ENCODE peak calls at places on chromosomes 2 and 18, in five cellular contexts. T, Q, B, O and C are unnamed samples.

GRCh38 chr18:5997361-5997760 is 102.0 kb upstream of the TMEM200C start:
- DNase-seq in T (no peak), Q (no peak), B (no peak), O (no peak), C (no peak)

GRCh38 chr18:25033747-25034471 is 318.1 kb downstream of the ZNF521 start:
- DNase-seq in T (no peak), Q (no peak), B (no peak), O (no peak), C (no peak)

GRCh38 chr18:8536226-8536625 is 73.0 kb upstream of the RAB12 start:
- DNase-seq in T (no peak), Q (no peak), B (no peak), O (no peak), C (no peak)

GRCh38 chr2:142755191-142755590 is 122.3 kb upstream of the KYNU start:
- DNase-seq in T (no peak), Q (no peak), B (no peak), O (no peak), C (no peak)

GRCh38 chr2:169658877-169659276 is 35.3 kb downstream of the CFAP210 start:
- DNase-seq in T (no peak), Q (no peak), B (no peak), O (no peak), C (no peak)

GRCh38 chr2:58900664-58901063 is 659.5 kb upstream of the FANCL start:
- DNase-seq in T (no peak), Q (no peak), B (no peak), O (no peak), C (no peak)

GRCh38 chr2:69918391-69918790 is 3.5 kb downstream of the MXD1 start:
- DNase-seq in T (no peak), Q (no peak), B (no peak), O (no peak), C (no peak)

GRCh38 chr18:2192562-2192961 is 378.7 kb downstream of the METTL4 start:
- DNase-seq in T (no peak), Q (no peak), B (no peak), O (no peak), C (no peak)

GRCh38 chr18:8478166-8478967 is 130.9 kb upstream of the RAB12 start:
- DNase-seq in T (peak), Q (peak), B (no peak), O (peak), C (no peak)

GRCh38 chr2:37287966-37288365 is 36.7 kb downstream of the PRKD3 start:
- DNase-seq in T (no peak), Q (no peak), B (no peak), O (no peak), C (no peak)

GRCh38 chr2:121038831-121039230 is 246.2 kb downstream of the TFCP2L1 start:
- DNase-seq in T (no peak), Q (no peak), B (no peak), O (peak), C (no peak)

GRCh38 chr2:290090-290722 is 2.3 kb upstream of the ALKAL2 start:
- DNase-seq in T (peak), Q (no peak), B (peak), O (peak), C (peak)

GRCh38 chr2:205914736-205915510 is 171.1 kb downstream of the INO80D start:
- DNase-seq in T (no peak), Q (no peak), B (no peak), O (no peak), C (no peak)

GRCh38 chr18:51666717-51667320 is 469.3 kb upstream of the MEX3C start:
- DNase-seq in T (no peak), Q (no peak), B (peak), O (peak), C (no peak)

GRCh38 chr2:175576270-175576669 is 394.8 kb upstream of the ATP5MC3 start:
- DNase-seq in T (no peak), Q (no peak), B (no peak), O (no peak), C (no peak)

GRCh38 chr18:26548144-26549102 is at the start of gene KCTD1:
- DNase-seq in T (peak), Q (peak), B (peak), O (peak), C (peak)

GRCh38 chr2:8508766-8509165 is 173.1 kb upstream of the ID2 start:
- DNase-seq in T (no peak), Q (no peak), B (no peak), O (no peak), C (no peak)

GRCh38 chr2:101150306-101151140 is 659 bp downstream of the TBC1D8 start:
- DNase-seq in T (peak), Q (no peak), B (peak), O (peak), C (peak)

GRCh38 chr2:96117701-96118588 is 1.6 kb upstream of the ADRA2B start:
- DNase-seq in T (no peak), Q (no peak), B (no peak), O (no peak), C (no peak)

GRCh38 chr2:222319576-222320440 is 21.0 kb upstream of the PAX3 start:
- DNase-seq in T (no peak), Q (no peak), B (no peak), O (no peak), C (no peak)

GRCh38 chr18:12305930-12306629 is 2.0 kb upstream of the TUBB6 start:
- DNase-seq in T (no peak), Q (no peak), B (no peak), O (no peak), C (peak)

GRCh38 chr2:229314117-229314516 is 43.0 kb upstream of the PID1 start:
- DNase-seq in T (no peak), Q (no peak), B (no peak), O (no peak), C (no peak)

GRCh38 chr2:6959751-6960150 is 42.5 kb downstream of the RNF144A start:
- DNase-seq in T (no peak), Q (no peak), B (no peak), O (no peak), C (no peak)

GRCh38 chr2:61905372-61906186 is at the start of gene COMMD1:
- DNase-seq in T (peak), Q (no peak), B (peak), O (peak), C (peak)

GRCh38 chr2:174344716-174345472 is 10.1 kb downstream of the SP9 start:
- DNase-seq in T (peak), Q (no peak), B (no peak), O (no peak), C (no peak)

GRCh38 chr2:85307527-85307897 is 20.3 kb downstream of the TGOLN2 start:
- DNase-seq in T (no peak), Q (no peak), B (no peak), O (no peak), C (no peak)

GRCh38 chr2:206176886-206177285 is 17.2 kb downstream of the EEF1B2 start:
- DNase-seq in T (peak), Q (no peak), B (no peak), O (no peak), C (no peak)

GRCh38 chr18:76847926-76848325 is 25.6 kb downstream of the ZNF236 start:
- DNase-seq in T (peak), Q (no peak), B (no peak), O (no peak), C (no peak)

GRCh38 chr2:181805228-181806038 is 86.1 kb upstream of the ITPRID2 start:
- DNase-seq in T (peak), Q (peak), B (no peak), O (no peak), C (no peak)

GRCh38 chr2:118720866-118721265 is 126.6 kb downstream of the EN1 start:
- DNase-seq in T (no peak), Q (no peak), B (no peak), O (no peak), C (no peak)

GRCh38 chr18:80200171-80200931 is 47.0 kb downstream of the PARD6G start:
- DNase-seq in T (no peak), Q (no peak), B (peak), O (no peak), C (no peak)
- TF ChIP-seq CTCF in T (no peak), Q (no peak), B (peak), O (no peak), C (no peak)

DNA sequence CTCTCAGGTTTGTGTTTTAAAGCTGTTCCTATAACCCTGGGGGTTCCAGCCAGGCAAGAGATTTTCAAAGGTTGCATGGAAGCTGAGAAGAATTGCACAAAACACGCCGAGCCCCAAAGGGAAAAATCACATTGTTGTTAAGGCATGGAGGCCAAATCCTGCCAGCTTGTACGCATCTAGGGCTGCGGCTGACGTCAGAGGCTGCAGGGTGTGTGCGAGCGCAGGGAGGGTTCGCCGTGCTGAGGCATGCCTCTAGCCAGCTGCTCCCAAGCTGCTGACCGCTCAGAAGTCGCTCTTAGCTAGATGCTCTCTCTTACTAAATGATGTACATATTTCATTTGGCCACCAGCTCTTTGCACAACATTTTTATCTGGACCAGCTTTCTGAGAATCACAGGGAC is 191.8 kb downstream of the LPIN1 start:
- DNase-seq in T (no peak), Q (no peak), B (no peak), O (peak), C (no peak)
- H3K27ac ChIP-seq in T (no peak), Q (no peak), B (no peak), O (no peak), C (no peak)

DNA sequence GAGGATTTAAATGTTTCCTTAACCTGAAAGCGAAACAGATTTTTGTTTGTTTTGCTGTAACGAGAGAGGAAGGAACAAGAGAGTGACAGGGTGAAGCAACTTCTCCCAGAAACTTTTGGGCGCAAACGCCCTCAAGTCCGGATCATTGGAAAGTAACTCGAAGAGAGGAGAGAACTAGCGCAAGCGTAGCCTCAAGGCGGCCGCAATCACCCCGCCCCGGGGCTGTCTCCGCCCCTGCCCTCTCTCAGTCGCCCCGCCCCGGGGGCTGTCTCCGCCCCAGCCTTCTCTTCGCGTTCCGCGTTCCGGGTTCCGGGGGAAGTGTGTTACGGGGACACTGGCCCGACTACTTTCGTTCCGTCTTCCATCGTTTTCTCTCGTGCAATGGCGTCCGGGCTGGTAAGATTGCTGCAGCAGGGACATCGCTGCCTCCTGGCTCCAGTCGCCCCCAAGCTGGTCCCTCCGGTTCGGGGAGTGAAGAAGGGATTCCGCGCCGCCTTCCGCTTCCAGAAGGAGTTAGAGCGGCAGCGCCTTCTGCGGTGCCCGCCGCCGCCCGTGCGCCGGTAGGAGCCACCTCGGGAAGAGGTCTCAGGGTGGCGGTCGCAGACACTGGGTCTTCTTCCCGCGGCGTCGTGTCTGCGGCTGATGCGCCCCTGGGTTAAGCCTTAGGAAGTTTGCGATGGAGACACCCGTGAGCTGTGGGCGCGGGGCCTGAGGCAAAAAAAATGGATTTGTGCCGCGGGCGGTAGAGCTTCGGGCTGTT is at the start of gene MRPL44:
- DNase-seq in T (peak), Q (peak), B (peak), O (peak), C (peak)
- TF ChIP-seq CTCF in T (no peak), Q (no peak), B (peak), O (no peak), C (no peak)

DNA sequence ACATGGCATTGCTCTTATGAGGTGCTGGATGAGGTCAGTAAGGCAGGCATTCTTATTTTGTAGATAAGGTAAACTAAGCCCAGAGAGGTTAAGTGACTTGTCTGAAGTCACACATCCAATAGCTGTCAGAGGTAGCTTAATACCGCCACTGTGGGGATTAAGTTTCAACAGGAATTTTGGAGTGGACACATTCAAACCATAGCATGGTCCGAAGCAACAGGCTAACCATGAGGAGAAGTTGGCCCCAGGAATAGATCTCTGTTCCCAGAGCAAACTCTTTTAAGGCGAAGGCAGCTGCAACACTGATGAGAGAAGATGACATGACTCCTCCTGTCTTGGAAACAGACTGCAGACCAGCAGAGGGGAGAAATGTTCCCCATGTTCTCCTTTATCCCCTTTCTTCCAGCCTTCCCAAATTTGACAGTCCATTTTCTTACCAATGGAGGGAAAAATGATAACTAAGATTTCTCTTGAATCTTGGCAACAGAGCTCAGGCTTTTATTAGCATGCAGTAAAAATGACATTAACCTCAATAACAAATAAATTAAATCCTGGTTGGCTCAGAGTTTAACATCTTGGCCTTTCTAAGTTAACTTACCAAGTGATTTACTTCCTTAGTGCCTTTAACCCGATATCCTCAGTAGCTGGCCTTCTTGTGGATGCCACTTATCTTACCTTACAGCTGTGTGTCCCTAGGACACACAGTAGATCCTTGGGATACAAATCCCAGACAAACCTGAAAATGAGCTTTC is 67.9 kb upstream of the STPG4 start:
- DNase-seq in T (no peak), Q (no peak), B (no peak), O (no peak), C (no peak)
- H3K27ac ChIP-seq in T (no peak), Q (no peak), B (no peak), O (no peak), C (no peak)

GRCh38 chr2:40803900-40804299 is 352.0 kb upstream of the SLC8A1 start:
- DNase-seq in T (no peak), Q (no peak), B (no peak), O (no peak), C (no peak)

GRCh38 chr2:40814621-40815020 is 362.7 kb upstream of the SLC8A1 start:
- DNase-seq in T (peak), Q (no peak), B (no peak), O (no peak), C (no peak)

DNA sequence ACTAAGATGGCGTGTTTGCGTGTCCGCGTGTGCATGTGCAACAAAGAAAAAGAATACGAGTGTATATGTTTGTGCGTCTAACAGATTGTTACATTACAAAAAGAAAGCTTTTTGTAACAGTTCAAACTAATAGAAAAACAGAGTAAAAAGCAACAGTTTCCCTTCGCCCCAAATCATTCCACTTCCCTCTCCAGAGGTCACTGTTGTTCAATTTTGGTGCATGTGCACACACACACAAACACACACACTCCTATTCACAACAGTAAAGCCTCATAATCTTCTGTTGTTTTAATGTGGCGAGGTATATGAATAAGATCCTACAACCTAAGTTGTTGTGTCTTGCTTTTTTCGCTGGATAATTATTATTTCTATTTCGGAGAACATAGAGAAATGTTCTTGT is 357.3 kb upstream of the SLC8A1 start:
- DNase-seq in T (no peak), Q (no peak), B (no peak), O (no peak), C (no peak)
- TF ChIP-seq CTCF in T (no peak), Q (no peak), B (no peak), O (no peak), C (no peak)